ENCODE peak calls at places on chromosomes 12 and 14, in eight cellular contexts. One of them, this sample, is unnamed.

GRCh38 chr12:62799126-62799736 is 135.7 kb downstream of the PPM1H start:
- DNase-seq in fibroblast of mammary gland: peak; percentile 72
- DNase-seq in AG10803: peak; percentile 72
- DNase-seq in brain microvascular endothelial cell: peak; percentile 76
- DNase-seq in AG04450: peak; percentile 43
- DNase-seq in fibroblast of the aortic adventitia: peak; percentile 85
- DNase-seq in NB4: peak; percentile 81
- DNase-seq in cardiac muscle cell: peak; percentile 87
- DNase-seq in this sample: peak; percentile 33

GRCh38 chr12:460301-461230 is 827 bp downstream of the B4GALNT3 start:
- DNase-seq in fibroblast of mammary gland: no peak
- DNase-seq in AG10803: no peak
- DNase-seq in brain microvascular endothelial cell: no peak
- DNase-seq in AG04450: no peak
- DNase-seq in fibroblast of the aortic adventitia: no peak
- DNase-seq in NB4: peak; percentile 25
- DNase-seq in cardiac muscle cell: peak; percentile 10
- DNase-seq in this sample: no peak

GRCh38 chr14:35576856-35577255 is 42.9 kb downstream of the INSM2 start:
- DNase-seq in fibroblast of mammary gland: no peak
- DNase-seq in AG10803: no peak
- DNase-seq in brain microvascular endothelial cell: no peak
- DNase-seq in AG04450: no peak
- DNase-seq in fibroblast of the aortic adventitia: no peak
- DNase-seq in NB4: no peak
- DNase-seq in cardiac muscle cell: no peak
- DNase-seq in this sample: no peak

GRCh38 chr14:100222219-100223093 is 16.5 kb upstream of the YY1 start:
- DNase-seq in fibroblast of mammary gland: no peak
- DNase-seq in AG10803: no peak
- DNase-seq in brain microvascular endothelial cell: no peak
- DNase-seq in AG04450: no peak
- DNase-seq in fibroblast of the aortic adventitia: no peak
- DNase-seq in NB4: peak; percentile 63
- DNase-seq in cardiac muscle cell: no peak
- DNase-seq in this sample: no peak

GRCh38 chr14:32319368-32320049 is 9.6 kb upstream of the AKAP6 start:
- DNase-seq in fibroblast of mammary gland: peak; percentile 50
- DNase-seq in AG10803: no peak
- DNase-seq in brain microvascular endothelial cell: no peak
- DNase-seq in AG04450: no peak
- DNase-seq in fibroblast of the aortic adventitia: no peak
- DNase-seq in NB4: no peak
- DNase-seq in cardiac muscle cell: peak; percentile 26
- DNase-seq in this sample: peak; percentile 75

GRCh38 chr12:97386133-97386581 is 76.4 kb upstream of the RMST start:
- DNase-seq in fibroblast of mammary gland: no peak
- DNase-seq in AG10803: no peak
- DNase-seq in brain microvascular endothelial cell: no peak
- DNase-seq in AG04450: no peak
- DNase-seq in fibroblast of the aortic adventitia: no peak
- DNase-seq in NB4: no peak
- DNase-seq in cardiac muscle cell: no peak
- DNase-seq in this sample: no peak

GRCh38 chr12:24596768-24597388 is 352.0 kb downstream of the BCAT1 start:
- DNase-seq in fibroblast of mammary gland: peak; percentile 71
- DNase-seq in AG10803: peak; percentile 38
- DNase-seq in brain microvascular endothelial cell: no peak
- DNase-seq in AG04450: no peak
- DNase-seq in fibroblast of the aortic adventitia: peak; percentile 65
- DNase-seq in NB4: peak; percentile 55
- DNase-seq in cardiac muscle cell: peak; percentile 69
- DNase-seq in this sample: peak; percentile 3

GRCh38 chr14:56989359-56989758 is 179.1 kb upstream of the OTX2 start:
- DNase-seq in fibroblast of mammary gland: no peak
- DNase-seq in AG10803: no peak
- DNase-seq in brain microvascular endothelial cell: no peak
- DNase-seq in AG04450: no peak
- DNase-seq in fibroblast of the aortic adventitia: no peak
- DNase-seq in NB4: no peak
- DNase-seq in cardiac muscle cell: no peak
- DNase-seq in this sample: no peak

GRCh38 chr12:128823216-128823915 is 392 bp downstream of the SLC15A4 start:
- DNase-seq in fibroblast of mammary gland: no peak
- DNase-seq in AG10803: peak; percentile 17
- DNase-seq in brain microvascular endothelial cell: no peak
- DNase-seq in AG04450: no peak
- DNase-seq in fibroblast of the aortic adventitia: no peak
- DNase-seq in NB4: no peak
- DNase-seq in cardiac muscle cell: no peak
- DNase-seq in this sample: no peak

GRCh38 chr14:73761621-73762355 is 47.6 kb upstream of the PNMA1 start:
- DNase-seq in fibroblast of mammary gland: no peak
- DNase-seq in AG10803: no peak
- DNase-seq in brain microvascular endothelial cell: no peak
- DNase-seq in AG04450: no peak
- DNase-seq in fibroblast of the aortic adventitia: no peak
- DNase-seq in NB4: peak; percentile 44
- DNase-seq in cardiac muscle cell: no peak
- DNase-seq in this sample: no peak

GRCh38 chr14:104536942-104537612 is 42.5 kb upstream of the C14orf180 start:
- DNase-seq in fibroblast of mammary gland: peak; percentile 48
- DNase-seq in AG10803: peak; percentile 48
- DNase-seq in brain microvascular endothelial cell: peak; percentile 60
- DNase-seq in AG04450: no peak
- DNase-seq in fibroblast of the aortic adventitia: peak; percentile 5
- DNase-seq in NB4: no peak
- DNase-seq in cardiac muscle cell: peak; percentile 57
- DNase-seq in this sample: peak; percentile 50

GRCh38 chr14:44963775-44964380 is 1.9 kb downstream of the TOGARAM1 start:
- DNase-seq in fibroblast of mammary gland: peak; percentile 43
- DNase-seq in AG10803: peak; percentile 31
- DNase-seq in brain microvascular endothelial cell: no peak
- DNase-seq in AG04450: no peak
- DNase-seq in fibroblast of the aortic adventitia: peak; percentile 37
- DNase-seq in NB4: peak; percentile 41
- DNase-seq in cardiac muscle cell: no peak
- DNase-seq in this sample: no peak

GRCh38 chr12:131775904-131776889 is 52.0 kb upstream of the MMP17 start:
- DNase-seq in fibroblast of mammary gland: no peak
- DNase-seq in AG10803: no peak
- DNase-seq in brain microvascular endothelial cell: no peak
- DNase-seq in AG04450: no peak
- DNase-seq in fibroblast of the aortic adventitia: no peak
- DNase-seq in NB4: no peak
- DNase-seq in cardiac muscle cell: no peak
- DNase-seq in this sample: no peak
- H3K4me3 ChIP-seq in fibroblast of mammary gland: no peak overlapping the region
- H3K4me3 ChIP-seq in AG10803: no peak overlapping the region
- H3K4me3 ChIP-seq in brain microvascular endothelial cell: no peak overlapping the region
- H3K4me3 ChIP-seq in AG04450: no peak overlapping the region
- H3K4me3 ChIP-seq in fibroblast of the aortic adventitia: no peak overlapping the region
- H3K4me3 ChIP-seq in NB4: no peak overlapping the region
- H3K4me3 ChIP-seq in cardiac muscle cell: no peak overlapping the region
- H3K4me3 ChIP-seq in this sample: no peak overlapping the region

GRCh38 chr12:52308807-52309425 is 12.3 kb downstream of the KRT83 start:
- DNase-seq in fibroblast of mammary gland: no peak
- DNase-seq in AG10803: no peak
- DNase-seq in brain microvascular endothelial cell: no peak
- DNase-seq in AG04450: no peak
- DNase-seq in fibroblast of the aortic adventitia: no peak
- DNase-seq in NB4: no peak
- DNase-seq in cardiac muscle cell: no peak
- DNase-seq in this sample: no peak

GRCh38 chr12:52311282-52311643 is 9.9 kb downstream of the KRT83 start:
- DNase-seq in fibroblast of mammary gland: no peak
- DNase-seq in AG10803: peak; percentile 66
- DNase-seq in brain microvascular endothelial cell: no peak
- DNase-seq in AG04450: no peak
- DNase-seq in fibroblast of the aortic adventitia: peak; percentile 52
- DNase-seq in NB4: no peak
- DNase-seq in cardiac muscle cell: peak; percentile 60
- DNase-seq in this sample: no peak

GRCh38 chr12:52305921-52306705 is 14.8 kb upstream of the KRT81 start:
- DNase-seq in fibroblast of mammary gland: no peak
- DNase-seq in AG10803: no peak
- DNase-seq in brain microvascular endothelial cell: no peak
- DNase-seq in AG04450: no peak
- DNase-seq in fibroblast of the aortic adventitia: no peak
- DNase-seq in NB4: peak; percentile 31
- DNase-seq in cardiac muscle cell: no peak
- DNase-seq in this sample: no peak

GRCh38 chr12:52310622-52311281 is 10.4 kb downstream of the KRT83 start:
- DNase-seq in fibroblast of mammary gland: no peak
- DNase-seq in AG10803: peak; percentile 40
- DNase-seq in brain microvascular endothelial cell: peak; percentile 6
- DNase-seq in AG04450: no peak
- DNase-seq in fibroblast of the aortic adventitia: no peak
- DNase-seq in NB4: no peak
- DNase-seq in cardiac muscle cell: peak; percentile 16
- DNase-seq in this sample: no peak

GRCh38 chr12:52307836-52308806 is 13.1 kb downstream of the KRT83 start:
- DNase-seq in fibroblast of mammary gland: no peak
- DNase-seq in AG10803: peak; percentile 45
- DNase-seq in brain microvascular endothelial cell: peak; percentile 20
- DNase-seq in AG04450: no peak
- DNase-seq in fibroblast of the aortic adventitia: peak; percentile 24
- DNase-seq in NB4: peak; percentile 71
- DNase-seq in cardiac muscle cell: peak; percentile 41
- DNase-seq in this sample: no peak
- TF ChIP-seq CTCF in fibroblast of mammary gland: no peak
- TF ChIP-seq CTCF in AG10803: peak; percentile 17
- TF ChIP-seq CTCF in brain microvascular endothelial cell: no peak
- TF ChIP-seq CTCF in AG04450: no peak
- TF ChIP-seq CTCF in fibroblast of the aortic adventitia: peak; percentile 18
- TF ChIP-seq CTCF in NB4: no peak
- TF ChIP-seq CTCF in cardiac muscle cell: peak; percentile 14
- TF ChIP-seq CTCF in this sample: no peak

DNA sequence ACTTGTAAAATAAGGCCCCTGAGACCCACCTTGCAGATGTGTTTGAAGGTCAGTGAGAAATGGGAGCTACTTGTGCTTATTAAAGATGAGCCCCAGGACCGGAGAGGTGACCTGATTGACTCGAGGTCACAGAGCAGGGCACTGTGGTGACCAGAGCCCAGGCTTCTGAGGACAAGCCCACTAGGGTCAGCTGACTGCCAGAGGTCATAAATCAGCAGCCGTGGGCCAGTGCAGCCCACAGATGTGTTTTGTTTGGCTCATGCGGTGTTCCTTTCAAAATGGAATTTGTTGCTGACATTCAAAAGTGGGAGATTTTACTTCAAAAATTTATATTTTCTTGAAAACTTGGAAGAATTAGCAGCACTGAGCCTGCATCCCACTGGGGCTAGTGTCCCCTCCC is 24.5 kb downstream of the JDP2 start:
- DNase-seq in fibroblast of mammary gland: peak; percentile 46
- DNase-seq in AG10803: peak; percentile 38
- DNase-seq in brain microvascular endothelial cell: no peak
- DNase-seq in AG04450: no peak
- DNase-seq in fibroblast of the aortic adventitia: no peak
- DNase-seq in NB4: no peak
- DNase-seq in cardiac muscle cell: peak; percentile 29
- DNase-seq in this sample: no peak
- H3K4me3 ChIP-seq in fibroblast of mammary gland: no peak overlapping the region
- H3K4me3 ChIP-seq in AG10803: no peak overlapping the region
- H3K4me3 ChIP-seq in brain microvascular endothelial cell: no peak overlapping the region
- H3K4me3 ChIP-seq in AG04450: no peak overlapping the region
- H3K4me3 ChIP-seq in fibroblast of the aortic adventitia: no peak overlapping the region
- H3K4me3 ChIP-seq in NB4: no peak overlapping the region
- H3K4me3 ChIP-seq in cardiac muscle cell: no peak overlapping the region
- H3K4me3 ChIP-seq in this sample: no peak overlapping the region

GRCh38 chr12:48080285-48080684 is 25.6 kb downstream of the SENP1 start:
- DNase-seq in fibroblast of mammary gland: no peak
- DNase-seq in AG10803: no peak
- DNase-seq in brain microvascular endothelial cell: no peak
- DNase-seq in AG04450: no peak
- DNase-seq in fibroblast of the aortic adventitia: no peak
- DNase-seq in NB4: no peak
- DNase-seq in cardiac muscle cell: no peak
- DNase-seq in this sample: no peak

GRCh38 chr12:48080821-48081220 is 25.1 kb downstream of the SENP1 start:
- DNase-seq in fibroblast of mammary gland: no peak
- DNase-seq in AG10803: no peak
- DNase-seq in brain microvascular endothelial cell: no peak
- DNase-seq in AG04450: no peak
- DNase-seq in fibroblast of the aortic adventitia: no peak
- DNase-seq in NB4: no peak
- DNase-seq in cardiac muscle cell: no peak
- DNase-seq in this sample: no peak

GRCh38 chr12:48086327-48086726 is 19.6 kb downstream of the SENP1 start:
- DNase-seq in fibroblast of mammary gland: no peak
- DNase-seq in AG10803: no peak
- DNase-seq in brain microvascular endothelial cell: no peak
- DNase-seq in AG04450: no peak
- DNase-seq in fibroblast of the aortic adventitia: no peak
- DNase-seq in NB4: no peak
- DNase-seq in cardiac muscle cell: no peak
- DNase-seq in this sample: no peak

GRCh38 chr12:48084841-48085460 is 20.9 kb downstream of the SENP1 start:
- DNase-seq in fibroblast of mammary gland: no peak
- DNase-seq in AG10803: no peak
- DNase-seq in brain microvascular endothelial cell: no peak
- DNase-seq in AG04450: no peak
- DNase-seq in fibroblast of the aortic adventitia: no peak
- DNase-seq in NB4: no peak
- DNase-seq in cardiac muscle cell: no peak
- DNase-seq in this sample: no peak

GRCh38 chr12:48084066-48084465 is 21.8 kb downstream of the SENP1 start:
- DNase-seq in fibroblast of mammary gland: peak; percentile 35
- DNase-seq in AG10803: peak; percentile 36
- DNase-seq in brain microvascular endothelial cell: no peak
- DNase-seq in AG04450: no peak
- DNase-seq in fibroblast of the aortic adventitia: peak; percentile 58
- DNase-seq in NB4: no peak
- DNase-seq in cardiac muscle cell: peak; percentile 53
- DNase-seq in this sample: no peak
- TF ChIP-seq CTCF in fibroblast of mammary gland: peak; percentile 26
- TF ChIP-seq CTCF in AG10803: peak; percentile 38
- TF ChIP-seq CTCF in brain microvascular endothelial cell: peak; percentile 5
- TF ChIP-seq CTCF in AG04450: peak; percentile 39
- TF ChIP-seq CTCF in fibroblast of the aortic adventitia: peak; percentile 1
- TF ChIP-seq CTCF in NB4: no peak
- TF ChIP-seq CTCF in cardiac muscle cell: peak; percentile 33
- TF ChIP-seq CTCF in this sample: peak; percentile 28

GRCh38 chr12:116601524-116601923 is 42.3 kb downstream of the MAP1LC3B2 start:
- DNase-seq in fibroblast of mammary gland: peak; percentile 92
- DNase-seq in AG10803: peak; percentile 30
- DNase-seq in brain microvascular endothelial cell: peak; percentile 24
- DNase-seq in AG04450: no peak
- DNase-seq in fibroblast of the aortic adventitia: peak; percentile 34
- DNase-seq in NB4: peak; percentile 97
- DNase-seq in cardiac muscle cell: peak; percentile 48
- DNase-seq in this sample: no peak
- H3K4me3 ChIP-seq in fibroblast of mammary gland: no peak overlapping the region
- H3K4me3 ChIP-seq in AG10803: no peak overlapping the region
- H3K4me3 ChIP-seq in brain microvascular endothelial cell: no peak overlapping the region
- H3K4me3 ChIP-seq in AG04450: no peak overlapping the region
- H3K4me3 ChIP-seq in fibroblast of the aortic adventitia: no peak overlapping the region
- H3K4me3 ChIP-seq in NB4: no peak overlapping the region
- H3K4me3 ChIP-seq in cardiac muscle cell: no peak overlapping the region
- H3K4me3 ChIP-seq in this sample: no peak overlapping the region

This sample was measured in LNCaP clone FGC.